ENCODE peak calls at places on chromosome 9, in five cellular contexts. W is HepG2, A is SK-N-SH, Y is K562, V is GM12878. O is an unnamed sample.

GRCh38 chr9:108580021-108580439 is 275.8 kb downstream of the ACTL7B start:
- DNase-seq in W (peak; percentile 46), A (no peak), Y (no peak), V (no peak), O (no peak)

GRCh38 chr9:88747768-88748167 is 212.8 kb downstream of the NXNL2 start:
- DNase-seq in W (no peak), A (no peak), Y (peak; percentile 73), V (no peak), O (peak; percentile 33)

GRCh38 chr9:37969130-37969529 is 65.2 kb upstream of the SLC25A51 start:
- DNase-seq in W (peak; percentile 73), A (no peak), Y (no peak), V (no peak), O (no peak)

GRCh38 chr9:92650839-92651621 is 18.9 kb downstream of the IPPK start:
- DNase-seq in W (no peak), A (peak; percentile 83), Y (no peak), V (no peak), O (no peak)

GRCh38 chr9:2727966-2728613 is 10.8 kb downstream of the KCNV2 start:
- DNase-seq in W (peak; percentile 58), A (peak; percentile 40), Y (peak; percentile 26), V (peak; percentile 61), O (peak; percentile 35)

GRCh38 chr9:37963936-37964739 is 60.2 kb upstream of the SLC25A51 start:
- DNase-seq in W (peak; percentile 94), A (no peak), Y (no peak), V (no peak), O (no peak)

GRCh38 chr9:113228130-113228665 is 6.9 kb downstream of the SLC31A1 start:
- DNase-seq in W (peak; percentile 94), A (no peak), Y (no peak), V (no peak), O (no peak)

GRCh38 chr9:100346836-100347235 is 5.9 kb downstream of the TEX10 start:
- DNase-seq in W (no peak), A (no peak), Y (no peak), V (no peak), O (no peak)

GRCh38 chr9:117546894-117547293 is 132.0 kb upstream of the ASTN2 start:
- DNase-seq in W (no peak), A (peak; percentile 46), Y (no peak), V (no peak), O (no peak)

GRCh38 chr9:133768859-133769510 is 30.8 kb upstream of the SARDH start:
- DNase-seq in W (peak; percentile 83), A (no peak), Y (peak; percentile 53), V (no peak), O (no peak)

GRCh38 chr9:124940521-124940893 is 376 bp downstream of the GOLGA1 start:
- DNase-seq in W (no peak), A (no peak), Y (no peak), V (no peak), O (no peak)

GRCh38 chr9:121455527-121456239 is 44.0 kb downstream of the GGTA1 start:
- DNase-seq in W (no peak), A (no peak), Y (peak; percentile 21), V (no peak), O (no peak)

GRCh38 chr9:103992938-103993595 is 101.0 kb upstream of the SMC2 start:
- DNase-seq in W (no peak), A (no peak), Y (no peak), V (no peak), O (no peak)

GRCh38 chr9:89463986-89464901 is 33.7 kb downstream of the SEMA4D start:
- DNase-seq in W (no peak), A (no peak), Y (no peak), V (peak; percentile 85), O (no peak)

GRCh38 chr9:91884746-91885687 is 65.0 kb downstream of the ROR2 start:
- DNase-seq in W (peak; percentile 60), A (no peak), Y (no peak), V (no peak), O (no peak)

GRCh38 chr9:75230469-75230868 is 142.2 kb downstream of the OSTF1 start:
- DNase-seq in W (peak; percentile 8), A (no peak), Y (no peak), V (no peak), O (no peak)
- TF ChIP-seq FOXM1 in W (no peak), A (no peak), Y (no peak), V (no peak), O (no peak)

GRCh38 chr9:137083418-137084004 is 3.3 kb upstream of the MAN1B1 start:
- DNase-seq in W (peak; percentile 70), A (no peak), Y (peak; percentile 52), V (peak; percentile 66), O (no peak)
- TF ChIP-seq FOXM1 in W (no peak), A (no peak), Y (no peak), V (no peak), O (no peak)

DNA sequence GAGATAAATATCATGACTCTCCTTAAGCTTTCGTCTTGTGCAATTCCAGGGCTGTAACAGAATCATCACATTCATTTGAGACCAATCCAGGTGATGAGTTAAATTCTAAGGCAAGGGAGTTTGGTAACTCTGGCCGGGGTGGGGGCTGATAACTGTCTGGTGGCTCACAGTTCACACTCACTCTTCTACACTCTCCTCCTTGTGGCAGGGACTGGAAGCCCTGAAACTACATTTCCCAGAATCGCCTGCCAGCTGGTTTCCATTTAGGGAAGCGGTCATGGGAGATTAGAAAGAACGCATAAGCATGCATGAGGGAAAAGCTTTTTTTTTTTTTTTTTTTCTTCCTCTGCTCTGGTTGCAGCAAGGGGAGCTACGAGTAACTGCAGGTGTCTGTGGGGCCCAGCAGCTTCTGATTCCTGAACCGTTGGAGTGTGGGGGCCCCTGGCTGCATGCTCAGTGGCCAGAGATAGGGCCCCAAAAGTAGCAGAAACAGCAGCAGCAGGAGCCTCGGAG is 154.8 kb upstream of the TBC1D2 start:
- DNase-seq in W (peak; percentile 10), A (peak; percentile 68), Y (peak; percentile 68), V (no peak), O (peak; percentile 48)
- TF ChIP-seq FOXM1 in W (no peak), A (no peak), Y (peak; percentile 3), V (no peak), O (no peak)

GRCh38 chr9:78745996-78746395 is 449.1 kb downstream of the PSAT1 start:
- DNase-seq in W (no peak), A (no peak), Y (no peak), V (no peak), O (no peak)
- TF ChIP-seq FOXM1 in W (no peak), A (no peak), Y (no peak), V (no peak), O (no peak)

O was measured in HEK293T.